ENCODE peak calls at places on chromosomes 5 and 9, in ten cellular contexts. A is mucosa of gallbladder; X is right atrium auricular region; W is AG09319; E is GM12864; V is stimulated activated CD8-positive, alpha-beta memory T cell treated with anti-CD3 and anti-CD28 coated beads, Interleukin-12 subunit alpha, Interleukin-12 subunit beta, amount 100 ng/mL, for 1 hour; B is midbrain; T is astrocyte; Z is head of caudate nucleus; H is pancreas. L is an unnamed sample.

GRCh38 chr5:158979749-158980521 is 119.8 kb downstream of the EBF1 start:
- DNase-seq in A (peak), X (peak), W (no peak), E (no peak), V (no peak), B (peak), T (peak), Z (peak), H (peak), L (peak)

GRCh38 chr9:71697882-71698281 is 70.4 kb downstream of the CEMIP2 start:
- DNase-seq in A (no peak), X (no peak), W (no peak), E (no peak), V (no peak), B (no peak), T (no peak), Z (no peak), H (no peak), L (no peak)

GRCh38 chr5:10528827-10529226 is 35.0 kb upstream of the ANKRD33B start:
- DNase-seq in A (no peak), X (no peak), W (no peak), E (no peak), V (no peak), B (no peak), T (no peak), Z (no peak), H (no peak), L (no peak)

GRCh38 chr5:78280261-78280660 is 14.2 kb downstream of the AP3B1 start:
- DNase-seq in A (no peak), X (no peak), W (no peak), E (no peak), V (no peak), B (peak), T (no peak), Z (peak), H (no peak), L (peak)

GRCh38 chr5:149737355-149737754 is 7.2 kb downstream of the PPARGC1B start:
- DNase-seq in A (no peak), X (no peak), W (no peak), E (no peak), V (no peak), B (no peak), T (no peak), Z (no peak), H (no peak), L (no peak)

GRCh38 chr5:181159286-181160143 is 12.1 kb downstream of the OR2V2 start:
- DNase-seq in A (peak), X (peak), W (peak), E (no peak), V (peak), B (peak), T (peak), Z (peak), H (peak), L (peak)

GRCh38 chr5:53333160-53333559 is 147.3 kb upstream of the FST start:
- DNase-seq in A (no peak), X (no peak), W (no peak), E (no peak), V (no peak), B (no peak), T (peak), Z (no peak), H (no peak), L (no peak)

GRCh38 chr9:103377667-103378066 is 382.5 kb downstream of the CYLC2 start:
- DNase-seq in A (no peak), X (no peak), W (no peak), E (no peak), V (no peak), B (no peak), T (no peak), Z (no peak), H (no peak), L (no peak)

GRCh38 chr5:32814620-32815019 is 103.5 kb downstream of the NPR3 start:
- DNase-seq in A (no peak), X (no peak), W (peak), E (no peak), V (no peak), B (no peak), T (peak), Z (no peak), H (no peak), L (no peak)

GRCh38 chr5:59757442-59757841 is 136.1 kb downstream of the PDE4D start:
- DNase-seq in A (no peak), X (no peak), W (no peak), E (no peak), V (no peak), B (no peak), T (peak), Z (no peak), H (no peak), L (no peak)

GRCh38 chr5:6827815-6828214 is 114.6 kb downstream of the TENT4A start:
- DNase-seq in A (no peak), X (no peak), W (no peak), E (peak), V (no peak), B (no peak), T (no peak), Z (no peak), H (no peak), L (no peak)